ENCODE peak calls at places on chromosomes 3 and 15, in five cellular contexts. K is body of pancreas; Q is HFFc6; A is fibroblast of the conjunctiva; M is effector memory CD4-positive, alpha-beta T cell. E is an unnamed sample.

GRCh38 chr3:68893600-68894239 is 38.6 kb downstream of the TAFA4 start:
- DNase-seq in M (no peak), K (no peak), Q (peak; percentile 35), A (peak; percentile 18), E (peak; percentile 18)

GRCh38 chr3:179653777-179654117 is 907 bp downstream of the USP13 start:
- DNase-seq in A (no peak), Q (no peak), K (peak; percentile 6), M (no peak), E (peak; percentile 19)

GRCh38 chr15:51731549-51732267 is 5.7 kb downstream of the LYSMD2 start:
- DNase-seq in A (no peak), M (peak; percentile 25), Q (peak; percentile 22), K (peak; percentile 57), E (peak; percentile 55)

GRCh38 chr3:107633327-107634141 is 110.8 kb downstream of the BBX start:
- DNase-seq in K (no peak), M (no peak), Q (no peak), A (no peak), E (no peak)

GRCh38 chr3:24185738-24186384 is 240.8 kb downstream of the NR1D2 start:
- DNase-seq in A (peak; percentile 71), Q (peak; percentile 53), K (peak; percentile 53), M (no peak), E (peak; percentile 43)

GRCh38 chr3:98565237-98565643 is 28.2 kb downstream of the CPOX start:
- DNase-seq in M (no peak), K (no peak), Q (peak; percentile 40), A (no peak), E (no peak)

GRCh38 chr3:190305406-190305805 is 16.8 kb downstream of the CLDN1 start:
- DNase-seq in M (no peak), K (no peak), A (no peak), Q (peak; percentile 3), E (peak; percentile 52)

GRCh38 chr15:26864664-26865191 is 2.1 kb upstream of the GABRA5 start:
- DNase-seq in K (peak; percentile 44), A (peak; percentile 16), M (no peak), Q (peak; percentile 45), E (peak; percentile 30)

GRCh38 chr3:187969581-187969950 is 184.4 kb upstream of the LPP start:
- DNase-seq in Q (no peak), M (no peak), K (no peak), A (no peak), E (no peak)

GRCh38 chr3:195070321-195070720 is 200.6 kb downstream of the XXYLT1 start:
- DNase-seq in M (no peak), K (no peak), Q (no peak), A (no peak), E (no peak)

GRCh38 chr15:61112231-61112630 is 116.9 kb downstream of the RORA start:
- DNase-seq in K (no peak), Q (no peak), M (no peak), A (no peak), E (no peak)

E was measured in brain microvascular endothelial cell.